ENCODE peak calls at places on chromosomes 6 and 20, in six cellular contexts. P, E, D, Z, J and B are unnamed samples.

GRCh38 chr6:101626264-101626663 is 232.8 kb downstream of the GRIK2 start:
- DNase-seq in P (no peak), E (no peak), D (no peak), Z (no peak), J (no peak), B (no peak)

GRCh38 chr20:8673116-8673515 is 395.8 kb upstream of the PLCB4 start:
- DNase-seq in P (no peak), E (no peak), D (no peak), Z (no peak), J (no peak), B (no peak)

GRCh38 chr6:110590821-110591351 is 114.5 kb upstream of the SLC22A16 start:
- DNase-seq in P (no peak), E (peak; percentile 71), D (no peak), Z (no peak), J (no peak), B (no peak)

GRCh38 chr20:60209048-60209447 is 250.8 kb downstream of the CDH26 start:
- DNase-seq in P (no peak), E (no peak), D (no peak), Z (no peak), J (peak; percentile 50), B (no peak)

GRCh38 chr6:84137989-84138575 is 89.4 kb downstream of the CEP162 start:
- DNase-seq in P (no peak), E (peak; percentile 15), D (no peak), Z (no peak), J (no peak), B (no peak)

GRCh38 chr6:50539441-50539840 is 173.9 kb upstream of the TFAP2D start:
- DNase-seq in P (no peak), E (no peak), D (no peak), Z (no peak), J (peak; percentile 95), B (no peak)

GRCh38 chr6:148293181-148293995 is 49.2 kb upstream of the SASH1 start:
- DNase-seq in P (no peak), E (peak; percentile 26), D (no peak), Z (no peak), J (no peak), B (no peak)

GRCh38 chr6:133608620-133609019 is 280.3 kb upstream of the TCF21 start:
- DNase-seq in P (no peak), E (peak; percentile 83), D (peak; percentile 59), Z (no peak), J (no peak), B (no peak)

GRCh38 chr20:57587278-57587988 is 26.5 kb downstream of the PCK1 start:
- DNase-seq in P (no peak), E (no peak), D (no peak), Z (no peak), J (no peak), B (no peak)

GRCh38 chr6:52839124-52840055 is 1.2 kb downstream of the GSTA5 start:
- DNase-seq in P (peak; percentile 50), E (peak; percentile 62), D (peak; percentile 75), Z (peak; percentile 82), J (peak; percentile 95), B (peak; percentile 48)

GRCh38 chr6:64217721-64218603 is 582.4 kb downstream of the PHF3 start:
- DNase-seq in P (no peak), E (peak; percentile 81), D (peak; percentile 70), Z (no peak), J (no peak), B (no peak)

GRCh38 chr6:72659754-72660153 is 37.9 kb downstream of the KCNQ5 start:
- DNase-seq in P (no peak), E (no peak), D (no peak), Z (no peak), J (no peak), B (no peak)

GRCh38 chr6:17204548-17204947 is 76.6 kb upstream of the RBM24 start:
- DNase-seq in P (no peak), E (no peak), D (no peak), Z (no peak), J (no peak), B (no peak)

GRCh38 chr6:117520603-117521002 is 38.1 kb downstream of the DCBLD1 start:
- DNase-seq in P (no peak), E (no peak), D (no peak), Z (no peak), J (no peak), B (no peak)

GRCh38 chr20:57464642-57465211 is 60.2 kb downstream of the CTCFL start:
- DNase-seq in P (no peak), E (no peak), D (no peak), Z (no peak), J (peak; percentile 76), B (no peak)

GRCh38 chr6:44475779-44476434 is 88.4 kb downstream of the CDC5L start:
- DNase-seq in P (peak; percentile 73), E (peak; percentile 65), D (peak; percentile 66), Z (peak; percentile 93), J (peak; percentile 87), B (peak; percentile 74)

GRCh38 chr20:54163402-54163801 is 10.4 kb downstream of the CYP24A1 start:
- DNase-seq in P (no peak), E (no peak), D (no peak), Z (no peak), J (no peak), B (no peak)

GRCh38 chr6:81561071-81561564 is 191.4 kb downstream of the TENT5A start:
- DNase-seq in P (no peak), E (peak; percentile 23), D (no peak), Z (no peak), J (no peak), B (peak; percentile 9)

GRCh38 chr20:32538526-32538918 is 46.6 kb downstream of the NOL4L start:
- DNase-seq in P (no peak), E (no peak), D (no peak), Z (peak; percentile 46), J (no peak), B (no peak)

GRCh38 chr6:4426916-4427315 is 291.5 kb upstream of the ECI2 start:
- DNase-seq in P (no peak), E (no peak), D (no peak), Z (peak; percentile 38), J (no peak), B (no peak)

GRCh38 chr6:156175971-156176421 is 601.2 kb upstream of the ARID1B start:
- DNase-seq in P (peak; percentile 73), E (no peak), D (peak; percentile 3), Z (peak; percentile 76), J (no peak), B (peak; percentile 59)

GRCh38 chr6:163688971-163689370 is 274.5 kb downstream of the QKI start:
- DNase-seq in P (no peak), E (peak; percentile 19), D (peak; percentile 47), Z (no peak), J (no peak), B (no peak)

GRCh38 chr20:46011631-46012482 is 3.1 kb downstream of the MMP9 start:
- DNase-seq in P (peak; percentile 92), E (peak; percentile 15), D (no peak), Z (peak; percentile 98), J (peak; percentile 57), B (no peak)

GRCh38 chr20:7113577-7114466 is 346.3 kb downstream of the BMP2 start:
- DNase-seq in P (peak; percentile 34), E (peak; percentile 1), D (peak; percentile 35), Z (peak; percentile 71), J (no peak), B (peak; percentile 61)

GRCh38 chr6:121506761-121507754 is 71.6 kb downstream of the GJA1 start:
- DNase-seq in P (no peak), E (peak; percentile 85), D (peak; percentile 91), Z (no peak), J (no peak), B (no peak)

GRCh38 chr20:44188752-44189151 is 1.8 kb upstream of the JPH2 start:
- DNase-seq in P (no peak), E (no peak), D (no peak), Z (no peak), J (peak; percentile 59), B (no peak)
- H3K4ac ChIP-seq in P (no peak overlapping the region), E (peak overlapping the region; percentile 98), D (peak overlapping the region; percentile 35), Z (no peak overlapping the region), J (peak overlapping the region; percentile 9), B (no peak overlapping the region)

DNA sequence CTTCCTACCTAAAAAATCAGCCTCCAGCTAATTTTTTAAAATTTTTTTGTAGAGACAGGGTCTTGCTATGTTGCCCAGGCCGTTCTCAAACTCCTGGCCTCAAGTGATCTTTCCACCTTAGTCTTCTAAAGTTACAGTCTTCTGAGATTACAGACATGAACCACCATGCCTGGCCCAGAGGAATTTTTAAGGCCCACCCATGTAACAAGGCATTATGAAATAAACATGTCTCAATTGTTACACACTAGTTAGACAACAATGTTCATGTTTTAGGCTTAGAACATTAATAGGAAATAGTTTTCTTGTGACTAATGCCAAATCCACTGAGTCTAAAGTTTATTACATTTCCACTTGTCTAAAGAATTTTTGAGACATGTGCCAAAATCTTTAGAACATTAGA is 221.2 kb downstream of the LAMA2 start:
- DNase-seq in P (no peak), E (peak; percentile 71), D (peak; percentile 27), Z (no peak), J (peak; percentile 97), B (no peak)
- H3K27ac ChIP-seq in P (no peak overlapping the region), E (peak overlapping the region; percentile 13), D (no peak overlapping the region), Z (no peak overlapping the region), J (no peak overlapping the region), B (no peak overlapping the region)

GRCh38 chr6:32102255-32102654 is 6.9 kb downstream of the TNXB start:
- DNase-seq in P (no peak), E (no peak), D (no peak), Z (no peak), J (no peak), B (no peak)

GRCh38 chr6:32096087-32096393 is 13.1 kb downstream of the TNXB start:
- DNase-seq in P (no peak), E (no peak), D (no peak), Z (no peak), J (no peak), B (no peak)

GRCh38 chr6:32092760-32093497 is 16.2 kb downstream of the TNXB start:
- DNase-seq in P (no peak), E (peak; percentile 84), D (peak; percentile 91), Z (no peak), J (no peak), B (no peak)

GRCh38 chr6:32095338-32096086 is 13.6 kb downstream of the TNXB start:
- DNase-seq in P (no peak), E (no peak), D (no peak), Z (no peak), J (peak; percentile 38), B (no peak)

DNA sequence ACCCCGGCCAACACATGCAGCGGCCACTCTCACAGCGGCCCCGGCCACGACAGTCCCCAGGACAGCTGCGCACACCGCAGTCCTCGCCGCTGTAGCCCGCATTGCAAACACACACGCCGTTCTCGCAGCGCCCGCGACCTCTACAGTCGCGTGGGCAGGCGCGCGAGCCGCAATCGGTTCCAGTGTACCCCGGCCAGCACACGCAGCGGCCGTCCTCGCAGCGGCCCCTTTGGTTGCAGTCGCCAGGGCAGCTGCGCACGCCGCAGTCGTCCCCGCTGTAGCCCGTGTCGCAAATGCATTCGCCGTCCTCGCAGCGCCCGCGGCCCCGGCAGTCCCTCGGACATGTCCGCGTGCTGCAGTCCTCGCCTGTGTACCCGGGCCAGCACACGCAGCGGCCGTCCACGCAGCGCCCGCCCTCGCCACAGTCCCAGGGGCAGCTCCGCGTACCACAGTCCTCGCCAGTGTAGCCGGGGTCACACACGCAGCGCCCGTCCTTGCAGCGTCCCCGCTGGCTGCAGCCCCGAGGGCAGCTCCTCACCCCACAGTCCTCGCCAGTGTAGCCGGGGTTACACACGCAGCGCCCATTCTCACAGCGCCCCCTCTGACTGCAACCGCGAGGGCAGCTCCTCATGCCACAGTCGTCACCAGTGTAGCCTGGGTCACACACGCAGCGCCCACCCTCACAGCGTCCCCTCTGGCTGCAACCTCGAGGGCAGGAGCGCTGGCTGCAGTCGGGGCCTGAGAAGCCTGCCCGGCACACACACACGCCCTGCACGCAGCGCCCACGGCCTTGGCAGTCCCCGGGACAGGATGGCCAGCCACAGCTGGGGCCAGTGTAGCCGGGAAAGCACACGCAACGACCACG is 12.5 kb downstream of the TNXB start:
- DNase-seq in P (no peak), E (no peak), D (no peak), Z (peak; percentile 66), J (peak; percentile 25), B (no peak)
- H2AFZ ChIP-seq in P (no peak overlapping the region), E (peak overlapping the region; percentile 36), D (no peak overlapping the region), Z (no peak overlapping the region), J (no peak overlapping the region), B (no peak overlapping the region)

GRCh38 chr20:63273180-63273579 is 567 bp downstream of the ARFGAP1 start:
- DNase-seq in P (no peak), E (no peak), D (no peak), Z (no peak), J (no peak), B (no peak)
- H3K4ac ChIP-seq in P (no peak overlapping the region), E (peak overlapping the region; percentile 85), D (peak overlapping the region; percentile 68), Z (no peak overlapping the region), J (peak overlapping the region; percentile 90), B (peak overlapping the region; percentile 30)